ENCODE peak calls at places on chromosomes 4 and X, in six cellular contexts. P is stimulated activated CD8-positive, alpha-beta memory T cell treated with anti-CD3 and anti-CD28 coated beads, Interleukin-4, amount 100 ng/mL, for 4 hours; M is WTC11; O is omental fat pad; E is T-helper 1 cell; Z is NCI-H748 treated with DMSO at 0.1 percent for 48 hours. Y is an unnamed sample.

GRCh38 chrX:121365572-121366161 is 318.3 kb downstream of the GLUD2 start:
- DNase-seq in P (no peak), M (no peak), O (no peak), E (no peak), Z (no peak), Y (no peak)

GRCh38 chr4:154622598-154622997 is 10.1 kb upstream of the FGG start:
- DNase-seq in P (no peak), M (no peak), O (no peak), E (no peak), Z (peak; percentile 6), Y (peak; percentile 27)

GRCh38 chr4:155900402-155900801 is 3.1 kb upstream of the TDO2 start:
- DNase-seq in P (no peak), M (no peak), O (no peak), E (no peak), Z (no peak), Y (no peak)

GRCh38 chr4:41661447-41662076 is 87.0 kb downstream of the PHOX2B start:
- DNase-seq in P (peak; percentile 6), M (peak; percentile 57), O (peak; percentile 41), E (no peak), Z (peak; percentile 6), Y (peak; percentile 70)

GRCh38 chr4:113849771-113850170 is 88.2 kb upstream of the CAMK2D start:
- DNase-seq in P (no peak), M (no peak), O (no peak), E (no peak), Z (no peak), Y (no peak)

GRCh38 chrX:68719904-68720614 is 72.6 kb downstream of the STARD8 start:
- DNase-seq in P (no peak), M (no peak), O (no peak), E (no peak), Z (no peak), Y (no peak)

GRCh38 chr4:74062954-74063353 is 24.5 kb upstream of the CXCL3 start:
- DNase-seq in P (no peak), M (no peak), O (no peak), E (no peak), Z (no peak), Y (no peak)

GRCh38 chrX:19955306-19955705 is 35.6 kb downstream of the BCLAF3 start:
- DNase-seq in P (no peak), M (no peak), O (no peak), E (no peak), Z (no peak), Y (no peak)

GRCh38 chr4:152316969-152317368 is 218.9 kb downstream of the FBXW7 start:
- DNase-seq in P (no peak), M (no peak), O (no peak), E (no peak), Z (no peak), Y (no peak)

GRCh38 chr4:30754021-30754420 is 33.9 kb downstream of the PCDH7 start:
- DNase-seq in P (no peak), M (no peak), O (no peak), E (no peak), Z (no peak), Y (no peak)

GRCh38 chr4:169665039-169665732 is 44.8 kb downstream of the CLCN3 start:
- DNase-seq in P (no peak), M (no peak), O (no peak), E (no peak), Z (no peak), Y (no peak)

GRCh38 chrX:112513154-112513553 is 166.6 kb downstream of the LHFPL1 start:
- DNase-seq in P (no peak), M (peak; percentile 7), O (no peak), E (no peak), Z (no peak), Y (no peak)

GRCh38 chr4:105709081-105709450 is 482 bp downstream of the GSTCD start:
- DNase-seq in P (no peak), M (no peak), O (no peak), E (peak; percentile 8), Z (peak; percentile 39), Y (peak; percentile 32)

GRCh38 chr4:10917475-10918103 is 233.0 kb upstream of the CLNK start:
- DNase-seq in P (no peak), M (no peak), O (no peak), E (no peak), Z (peak; percentile 90), Y (peak; percentile 93)

GRCh38 chrX:53045002-53045401 is 3.6 kb upstream of the GPR173 start:
- DNase-seq in P (no peak), M (no peak), O (no peak), E (no peak), Z (no peak), Y (no peak)

GRCh38 chr4:141851246-141851891 is 215.0 kb downstream of the IL15 start:
- DNase-seq in P (no peak), M (no peak), O (no peak), E (no peak), Z (no peak), Y (no peak)

GRCh38 chr4:178070155-178070554 is 627.9 kb upstream of the AGA start:
- DNase-seq in P (no peak), M (no peak), O (no peak), E (no peak), Z (no peak), Y (no peak)

GRCh38 chrX:106415276-106415895 is 196.4 kb upstream of the RADX start:
- DNase-seq in P (no peak), M (peak; percentile 10), O (no peak), E (no peak), Z (peak; percentile 7), Y (peak; percentile 55)

GRCh38 chr4:128600410-128600809 is 209.1 kb upstream of the JADE1 start:
- DNase-seq in P (no peak), M (no peak), O (no peak), E (no peak), Z (no peak), Y (no peak)

GRCh38 chrX:97616883-97617510 is 733.3 kb downstream of the RPA4 start:
- DNase-seq in P (no peak), M (no peak), O (no peak), E (no peak), Z (no peak), Y (no peak)

GRCh38 chrX:47637546-47638195 is 7.9 kb upstream of the CFP start:
- DNase-seq in P (no peak), M (peak; percentile 70), O (no peak), E (no peak), Z (no peak), Y (no peak)

GRCh38 chr4:108051343-108051742 is 61.7 kb downstream of the HADH start:
- DNase-seq in P (no peak), M (no peak), O (no peak), E (no peak), Z (no peak), Y (no peak)

GRCh38 chrX:1533083-1533482 is 3.9 kb downstream of the P2RY8 start:
- DNase-seq in P (no peak), M (no peak), O (no peak), E (no peak), Z (no peak), Y (no peak)

GRCh38 chrX:76850851-76851250 is 423.3 kb downstream of the MAGEE1 start:
- DNase-seq in P (no peak), M (peak; percentile 9), O (no peak), E (no peak), Z (peak; percentile 0), Y (no peak)

GRCh38 chr4:3302164-3302785 is 9.5 kb downstream of the RGS12 start:
- DNase-seq in P (peak; percentile 36), M (no peak), O (no peak), E (peak; percentile 78), Z (no peak), Y (no peak)

GRCh38 chrX:102659790-102660757 is 8.8 kb downstream of the GPRASP1 start:
- DNase-seq in P (peak; percentile 72), M (peak; percentile 75), O (peak; percentile 83), E (peak; percentile 81), Z (peak; percentile 54), Y (no peak)

GRCh38 chrX:110108381-110108796 is 105.5 kb downstream of the TMEM164 start:
- DNase-seq in P (no peak), M (no peak), O (no peak), E (no peak), Z (no peak), Y (peak; percentile 61)

GRCh38 chr4:102564399-102564921 is 63.3 kb downstream of the NFKB1 start:
- DNase-seq in P (no peak), M (no peak), O (no peak), E (no peak), Z (no peak), Y (no peak)

GRCh38 chrX:138298268-138298667 is 413.2 kb downstream of the FGF13 start:
- DNase-seq in P (no peak), M (no peak), O (no peak), E (no peak), Z (no peak), Y (no peak)

GRCh38 chrX:39830414-39830813 is 267.3 kb downstream of the BCOR start:
- DNase-seq in P (no peak), M (no peak), O (no peak), E (no peak), Z (no peak), Y (no peak)

GRCh38 chr4:1250921-1251772 is 2.2 kb upstream of the CTBP1 start:
- DNase-seq in P (no peak), M (no peak), O (no peak), E (no peak), Z (no peak), Y (no peak)

GRCh38 chr4:172599554-172599953 is 569.1 kb upstream of the GALNT7 start:
- DNase-seq in P (no peak), M (no peak), O (no peak), E (no peak), Z (no peak), Y (no peak)

GRCh38 chr4:173490817-173491518 is 39.1 kb downstream of the HAND2 start:
- DNase-seq in P (no peak), M (no peak), O (no peak), E (no peak), Z (no peak), Y (no peak)

GRCh38 chr4:14853186-14853946 is 148.9 kb upstream of the CPEB2 start:
- DNase-seq in P (no peak), M (no peak), O (no peak), E (no peak), Z (no peak), Y (no peak)

GRCh38 chr4:138576684-138577083 is 334.5 kb upstream of the SLC7A11 start:
- DNase-seq in P (no peak), M (no peak), O (no peak), E (no peak), Z (no peak), Y (peak; percentile 29)

GRCh38 chrX:50889582-50889981 is 21.0 kb upstream of the BMP15 start:
- DNase-seq in P (no peak), M (peak; percentile 50), O (no peak), E (no peak), Z (no peak), Y (no peak)

GRCh38 chr4:150074064-150074463 is 4.2 kb upstream of the DCLK2 start:
- DNase-seq in P (no peak), M (no peak), O (no peak), E (no peak), Z (no peak), Y (no peak)

GRCh38 chr4:1683371-1683902 is 676 bp downstream of the FAM53A start:
- DNase-seq in P (no peak), M (peak; percentile 42), O (peak; percentile 39), E (peak; percentile 23), Z (no peak), Y (no peak)

GRCh38 chr4:22477136-22477793 is 38.6 kb downstream of the ADGRA3 start:
- DNase-seq in P (no peak), M (no peak), O (no peak), E (no peak), Z (no peak), Y (no peak)

Y was measured in NCI-H2081.